ENCODE peak calls at places on chromosomes 16 and 17, in nine cellular contexts. J is GM23248, L is IMR-90, Y is astrocyte, K is neural progenitor cell, R is mesenchymal stem cell, W is adipocyte, N is keratinocyte, A is neuronal stem cell. D is an unnamed sample.

GRCh38 chr16:31093132-31093703 is 1.4 kb downstream of the VKORC1 start:
- DNase-seq in L (peak; percentile 38), A (peak; percentile 33), R (no peak), W (peak; percentile 61), Y (no peak), N (no peak), J (peak; percentile 71), K (peak; percentile 76), D (peak; percentile 74)

GRCh38 chr16:56102159-56102798 is 89.0 kb upstream of the GNAO1 start:
- DNase-seq in A (no peak), Y (no peak), N (no peak), J (peak; percentile 20), R (no peak), K (peak; percentile 26), W (no peak), L (no peak), D (peak; percentile 18)

GRCh38 chr16:83136924-83137323 is 510.2 kb downstream of the CDH13 start:
- DNase-seq in K (no peak), Y (no peak), J (no peak), R (no peak), L (no peak), W (no peak), N (no peak), A (no peak), D (no peak)

GRCh38 chr16:70271696-70272095 is 17.6 kb downstream of the AARS1 start:
- DNase-seq in R (no peak), W (no peak), Y (no peak), J (no peak), L (no peak), A (no peak), N (no peak), K (no peak), D (no peak)

GRCh38 chr17:46194393-46195216 is 1.4 kb upstream of the KANSL1 start:
- DNase-seq in Y (no peak), N (no peak), K (peak; percentile 33), R (peak; percentile 77), L (peak; percentile 59), J (peak; percentile 81), A (no peak), W (peak; percentile 88), D (peak; percentile 63)

GRCh38 chr16:80449332-80449731 is 91.5 kb upstream of the DYNLRB2 start:
- DNase-seq in J (no peak), A (no peak), Y (no peak), R (no peak), W (no peak), N (no peak), K (no peak), L (no peak), D (no peak)

GRCh38 chr17:412211-413015 is 59.8 kb upstream of the RPH3AL start:
- DNase-seq in W (peak; percentile 90), A (peak; percentile 53), Y (peak; percentile 31), J (peak; percentile 82), R (peak; percentile 60), N (no peak), L (peak; percentile 64), K (peak; percentile 77), D (peak; percentile 62)

GRCh38 chr17:44900894-44901293 is 1.6 kb upstream of the EFTUD2 start:
- DNase-seq in A (no peak), K (no peak), Y (peak; percentile 79), J (peak; percentile 89), W (peak; percentile 67), L (peak; percentile 83), N (no peak), R (peak; percentile 84), D (no peak)

DNA sequence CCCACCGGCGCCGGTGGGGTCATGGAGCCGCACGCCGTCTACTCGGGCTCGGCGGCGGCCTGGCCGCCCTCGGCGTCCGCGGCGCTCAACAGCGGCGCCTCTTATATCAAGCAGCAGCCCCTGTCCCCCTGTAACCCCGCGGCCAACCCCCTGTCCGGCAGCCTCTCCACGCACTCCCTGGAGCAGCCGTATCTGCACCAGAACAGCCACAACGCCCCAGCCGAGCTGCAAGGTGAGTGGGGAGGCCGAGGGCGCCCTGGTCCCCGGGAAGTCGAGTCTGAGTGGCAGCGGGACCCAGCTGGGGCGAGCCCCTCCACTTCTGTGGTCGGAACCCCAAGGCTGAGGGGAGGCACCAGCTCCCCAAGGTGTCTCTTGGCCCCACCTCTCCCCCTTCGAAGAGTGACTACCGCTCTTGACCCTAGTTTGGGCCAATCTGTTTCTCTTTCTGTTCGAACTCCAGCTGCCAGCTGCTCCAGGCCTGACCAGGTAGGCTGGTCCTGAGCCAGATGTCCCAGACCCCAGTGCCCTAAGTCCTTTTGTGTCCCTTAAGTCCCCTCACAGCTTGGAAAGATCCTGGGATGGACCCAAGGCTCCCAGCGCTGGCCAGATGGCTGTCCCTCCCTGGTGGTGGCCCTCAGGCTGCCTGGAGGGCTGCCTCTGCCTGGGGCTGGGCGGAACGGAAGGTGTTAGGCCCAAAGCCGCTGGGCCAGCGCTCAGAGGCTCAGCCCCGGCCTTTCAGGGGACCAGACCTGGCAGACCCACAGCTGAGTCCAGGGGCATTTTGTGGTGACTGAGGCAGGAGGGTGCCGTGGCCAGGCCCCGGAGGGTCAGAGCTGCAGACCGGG is 1.2 kb downstream of the FOXF1 start:
- DNase-seq in L (peak; percentile 31), K (peak; percentile 50), J (peak; percentile 39), N (no peak), Y (no peak), A (peak; percentile 17), W (peak; percentile 67), R (peak; percentile 63), D (peak; percentile 27)
- H3K9ac ChIP-seq in L (peak overlapping the region; percentile 98), K (no peak overlapping the region), J (peak overlapping the region; percentile 46), N (no peak overlapping the region), Y (peak overlapping the region; percentile 77), A (no peak overlapping the region), W (no peak overlapping the region), R (no peak overlapping the region), D (peak overlapping the region; percentile 57)

DNA sequence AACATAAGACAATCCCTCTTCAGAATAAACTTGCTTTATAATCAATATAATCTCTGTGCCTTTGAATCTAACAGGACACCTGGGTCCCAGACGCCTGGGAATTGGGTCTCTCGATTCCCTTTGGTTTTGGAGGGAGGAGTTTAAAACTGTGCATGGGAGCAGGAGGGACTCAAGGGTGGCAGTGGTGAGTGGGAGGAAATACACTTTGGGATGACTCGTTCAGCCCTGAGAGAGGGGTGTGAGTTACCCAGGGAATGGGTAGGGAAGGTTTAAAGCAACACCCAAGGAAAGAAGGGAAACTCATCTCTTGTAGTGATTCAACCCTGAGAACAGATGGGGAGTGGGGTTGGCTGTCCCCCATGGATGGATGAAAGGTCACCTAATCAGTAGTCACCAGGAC is 1.6 kb downstream of the RANGRF start:
- DNase-seq in Y (no peak), A (no peak), K (no peak), W (no peak), J (peak; percentile 57), N (no peak), L (peak; percentile 34), R (no peak), D (no peak)
- H3K9ac ChIP-seq in Y (peak overlapping the region; percentile 96), A (no peak overlapping the region), K (no peak overlapping the region), W (no peak overlapping the region), J (no peak overlapping the region), N (no peak overlapping the region), L (no peak overlapping the region), R (peak overlapping the region; percentile 94), D (no peak overlapping the region)

GRCh38 chr17:50422738-50423137 is 3.3 kb upstream of the ACSF2 start:
- DNase-seq in K (no peak), J (no peak), R (no peak), L (no peak), W (no peak), Y (no peak), N (no peak), A (no peak), D (no peak)

GRCh38 chr17:50424246-50425000 is 1.6 kb upstream of the ACSF2 start:
- DNase-seq in N (no peak), W (no peak), Y (no peak), L (no peak), K (no peak), J (no peak), R (peak; percentile 13), A (no peak), D (no peak)

GRCh38 chr17:50423553-50424159 is 2.4 kb upstream of the ACSF2 start:
- DNase-seq in K (no peak), J (peak; percentile 66), N (peak; percentile 69), Y (peak; percentile 90), W (peak; percentile 41), R (peak; percentile 82), L (peak; percentile 91), A (no peak), D (peak; percentile 58)

GRCh38 chr17:50420419-50421112 is 5.5 kb upstream of the ACSF2 start:
- DNase-seq in W (peak; percentile 36), Y (no peak), J (peak; percentile 70), L (no peak), R (no peak), K (no peak), A (no peak), N (no peak), D (no peak)

DNA sequence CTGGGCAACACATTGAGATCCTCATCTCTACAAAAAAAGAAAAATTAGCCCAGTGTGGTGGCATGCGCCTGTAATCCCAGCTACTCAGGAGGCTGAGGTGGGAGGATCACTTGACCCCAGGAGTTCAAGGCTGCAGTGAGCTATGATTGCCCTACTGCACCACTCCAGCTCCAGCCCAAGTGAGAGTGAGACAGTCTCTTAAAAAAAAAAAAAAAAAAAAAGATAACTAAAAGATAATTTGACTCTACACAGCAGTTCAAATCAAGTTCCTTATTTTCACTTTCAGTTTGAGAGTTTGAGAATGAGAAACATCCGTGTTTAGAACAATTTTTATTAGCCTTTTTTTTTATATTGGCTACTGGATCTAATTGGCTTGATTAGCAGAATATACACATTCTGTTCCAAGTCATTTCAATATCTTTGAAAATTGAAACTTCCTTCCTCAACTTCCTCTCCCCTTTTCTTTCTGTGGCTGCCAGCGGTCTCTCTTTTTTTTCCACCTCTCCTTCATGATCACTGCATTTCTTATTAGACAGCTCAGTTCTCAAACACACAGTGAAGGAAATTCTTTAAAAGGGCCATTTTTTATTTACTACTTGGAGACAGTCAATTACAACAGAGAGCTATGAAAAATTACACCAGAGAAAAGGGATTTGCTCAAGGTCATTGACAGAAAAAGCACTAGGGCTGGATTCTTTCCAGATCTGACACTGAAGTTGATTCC is 4.5 kb upstream of the ACSF2 start:
- DNase-seq in J (peak; percentile 32), L (no peak), A (no peak), Y (no peak), K (no peak), R (peak; percentile 34), N (no peak), W (peak; percentile 27), D (no peak)
- H3K9ac ChIP-seq in J (peak overlapping the region; percentile 62), L (peak overlapping the region; percentile 33), A (no peak overlapping the region), Y (peak overlapping the region; percentile 14), K (no peak overlapping the region), R (peak overlapping the region; percentile 83), N (peak overlapping the region; percentile 2), W (peak overlapping the region; percentile 57), D (no peak overlapping the region)

GRCh38 chr16:4566144-4566543 is 10.0 kb downstream of the C16orf96 start:
- DNase-seq in N (no peak), K (no peak), Y (no peak), L (no peak), A (no peak), R (no peak), W (no peak), J (no peak), D (no peak)

GRCh38 chr16:4570688-4571321 is 14.7 kb downstream of the C16orf96 start:
- DNase-seq in L (no peak), Y (no peak), K (peak; percentile 45), J (no peak), R (peak; percentile 28), N (no peak), W (no peak), A (no peak), D (peak; percentile 91)

GRCh38 chr16:4572715-4573114 is 16.6 kb downstream of the C16orf96 start:
- DNase-seq in W (peak; percentile 7), L (no peak), A (no peak), K (no peak), R (no peak), N (no peak), Y (no peak), J (peak; percentile 16), D (no peak)

GRCh38 chr16:4574919-4575705 is 19.0 kb downstream of the C16orf96 start:
- DNase-seq in R (no peak), K (peak; percentile 41), J (no peak), W (no peak), Y (no peak), A (no peak), N (no peak), L (no peak), D (peak; percentile 47)

DNA sequence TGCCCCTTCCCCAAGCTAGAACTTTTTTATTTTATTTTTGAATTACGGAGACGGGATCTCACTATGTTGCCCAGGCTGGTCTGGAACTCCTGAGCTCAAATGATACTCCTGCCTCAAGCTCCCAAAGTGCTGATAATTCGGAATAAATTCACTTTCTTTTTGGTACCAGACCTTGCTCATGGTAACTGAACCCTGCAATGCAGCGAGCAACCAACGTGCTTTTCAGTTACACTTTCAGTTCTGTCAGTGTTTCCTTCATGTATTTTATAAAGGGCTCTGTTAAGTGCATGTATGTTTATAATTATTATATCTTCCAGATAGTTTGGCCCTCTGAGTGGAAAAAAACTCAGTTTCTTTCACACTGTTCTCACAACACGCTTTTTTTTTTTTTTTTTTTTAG is 13.9 kb downstream of the C16orf96 start:
- DNase-seq in K (no peak), Y (no peak), A (no peak), L (no peak), R (no peak), J (no peak), W (no peak), N (no peak), D (no peak)
- H3K9ac ChIP-seq in K (no peak overlapping the region), Y (no peak overlapping the region), A (no peak overlapping the region), L (no peak overlapping the region), R (no peak overlapping the region), J (no peak overlapping the region), W (no peak overlapping the region), N (no peak overlapping the region), D (no peak overlapping the region)

D was measured in mesendoderm.